ENCODE peak calls at places on chromosomes 4 and X, in seven cellular contexts. E is GM23338, P is lower lobe of right lung, X is SK-N-SH, S is GM23248, F is fibroblast of lung, N is right cardiac atrium. T is an unnamed sample.
A peak's percentile ranks its signal among the peaks of the same experiment; 100 is the strongest.

GRCh38 chr4:8330821-8331566 is 61.4 kb downstream of the HTRA3 start:
- DNase-seq in S (peak; percentile 48), N (peak; percentile 89), X (no peak), F (peak; percentile 47), P (peak; percentile 55), E (no peak), T (no peak)

GRCh38 chr4:1243451-1244080 is 5.4 kb downstream of the CTBP1 start:
- DNase-seq in E (no peak), X (peak; percentile 30), P (no peak), S (no peak), N (peak; percentile 37), F (no peak), T (no peak)

GRCh38 chr4:46445689-46446339 is 55.9 kb upstream of the GABRA2 start:
- DNase-seq in F (peak; percentile 15), X (no peak), S (no peak), N (no peak), E (no peak), P (no peak), T (no peak)

GRCh38 chr4:2284161-2284933 is 22.4 kb upstream of the MXD4 start:
- DNase-seq in P (peak; percentile 22), X (no peak), F (no peak), S (no peak), E (no peak), N (no peak), T (no peak)

GRCh38 chrX:28639502-28639901 is 52.3 kb downstream of the IL1RAPL1 start:
- DNase-seq in N (no peak), S (no peak), X (no peak), F (no peak), E (peak; percentile 57), P (no peak), T (no peak)

GRCh38 chr4:39649639-39650265 is 11.1 kb upstream of the SMIM14 start:
- DNase-seq in N (no peak), P (no peak), X (no peak), F (no peak), E (no peak), S (no peak), T (no peak)

GRCh38 chr4:165360041-165360782 is 18.6 kb upstream of the CPE start:
- DNase-seq in P (no peak), E (no peak), S (peak; percentile 69), F (peak; percentile 36), N (no peak), X (no peak), T (no peak)

GRCh38 chr4:40669504-40669903 is 39.8 kb upstream of the RBM47 start:
- DNase-seq in E (no peak), X (no peak), F (no peak), N (no peak), P (no peak), S (no peak), T (no peak)

GRCh38 chr4:29046716-29047115 is 1673.5 kb upstream of the PCDH7 start:
- DNase-seq in F (peak; percentile 80), E (no peak), P (no peak), X (no peak), N (no peak), S (peak; percentile 35), T (no peak)

GRCh38 chrX:130079824-130080406 is 30.4 kb downstream of the ELF4 start:
- DNase-seq in P (no peak), X (peak; percentile 75), S (peak; percentile 81), E (peak; percentile 74), F (peak; percentile 78), N (no peak), T (no peak)

GRCh38 chr4:88761861-88762523 is 64.4 kb upstream of the NAP1L5 start:
- DNase-seq in F (no peak), S (no peak), X (no peak), P (no peak), N (no peak), E (no peak), T (no peak)

GRCh38 chrX:1336331-1337143 is at the start of gene IL3RA:
- DNase-seq in X (no peak), P (peak; percentile 66), S (peak; percentile 23), N (no peak), F (no peak), E (no peak), T (no peak)

GRCh38 chrX:116240446-116240845 is 69.9 kb downstream of the AGTR2 start:
- DNase-seq in E (no peak), P (no peak), X (no peak), S (no peak), F (peak; percentile 67), N (no peak), T (no peak)

GRCh38 chr4:3192827-3193226 is 56.1 kb upstream of the MSANTD1 start:
- DNase-seq in N (no peak), X (no peak), P (no peak), S (no peak), F (no peak), E (no peak), T (no peak)

GRCh38 chr4:92735025-92735665 is 431.4 kb downstream of the GRID2 start:
- DNase-seq in F (no peak), X (no peak), S (no peak), N (no peak), E (no peak), P (no peak), T (no peak)

GRCh38 chrX:28847423-28847822 is 260.2 kb downstream of the IL1RAPL1 start:
- DNase-seq in N (no peak), X (no peak), P (no peak), E (no peak), F (peak; percentile 80), S (no peak), T (no peak)

GRCh38 chr4:123232439-123232838 is 164.2 kb upstream of the SPRY1 start:
- DNase-seq in N (no peak), E (no peak), S (peak; percentile 75), P (no peak), F (peak; percentile 54), X (no peak), T (no peak)

GRCh38 chr4:164790249-164790648 is 36.3 kb downstream of the SMIM31 start:
- DNase-seq in N (no peak), P (no peak), E (no peak), X (no peak), F (no peak), S (no peak), T (no peak)

GRCh38 chr4:1862055-1862911 is 6.3 kb upstream of the LETM1 start:
- DNase-seq in F (no peak), X (no peak), S (no peak), E (peak; percentile 49), P (no peak), N (peak; percentile 49), T (no peak)

GRCh38 chrX:7996851-7997250 is 69.6 kb upstream of the PNPLA4 start:
- DNase-seq in X (no peak), F (no peak), P (no peak), E (no peak), N (no peak), S (no peak), T (no peak)

GRCh38 chrX:99901091-99901490 is 509.0 kb downstream of the PCDH19 start:
- DNase-seq in E (no peak), N (no peak), X (no peak), P (no peak), S (no peak), F (no peak), T (no peak)

GRCh38 chr4:602559-602942 is 22.8 kb upstream of the PDE6B start:
- DNase-seq in P (peak; percentile 77), X (peak; percentile 79), E (peak; percentile 96), S (peak; percentile 28), F (no peak), N (peak; percentile 61), T (peak; percentile 77)

GRCh38 chrX:154380787-154381186 is 1.7 kb downstream of the EMD start:
- DNase-seq in N (no peak), S (no peak), F (no peak), P (no peak), E (no peak), X (no peak), T (no peak)
- H3K4me3 ChIP-seq in N (no peak overlapping the region), S (peak overlapping the region; percentile 85), F (peak overlapping the region; percentile 73), P (peak overlapping the region; percentile 69), E (peak overlapping the region; percentile 75), X (peak overlapping the region; percentile 73), T (peak overlapping the region; percentile 64)

DNA sequence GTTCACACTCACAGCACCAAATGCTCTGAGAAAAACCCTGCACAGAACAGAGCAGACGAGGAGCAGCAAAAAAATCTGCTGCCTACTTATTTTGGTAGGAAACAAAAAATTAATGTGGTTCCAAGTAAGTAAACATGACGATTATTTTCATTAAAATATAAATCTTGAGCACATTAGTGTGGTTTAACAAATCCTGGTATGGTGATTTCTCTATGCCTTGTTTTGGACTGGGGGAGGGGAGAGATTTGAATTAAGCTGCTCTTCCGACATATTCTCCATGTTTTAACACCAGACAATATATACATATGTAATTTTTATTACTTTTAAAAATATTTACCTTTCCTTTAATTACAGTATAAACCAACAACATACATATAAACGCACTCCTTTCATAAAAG is 1.8 kb downstream of the CAMK2D start:
- DNase-seq in P (no peak), S (peak; percentile 45), E (no peak), N (no peak), X (no peak), F (peak; percentile 33), T (no peak)
- H3K4me3 ChIP-seq in P (peak overlapping the region; percentile 81), S (peak overlapping the region; percentile 87), E (peak overlapping the region; percentile 81), N (peak overlapping the region; percentile 71), X (peak overlapping the region; percentile 97), F (peak overlapping the region; percentile 80), T (peak overlapping the region; percentile 82)

GRCh38 chr4:105329081-105329480 is 144.8 kb downstream of the PPA2 start:
- DNase-seq in S (no peak), E (no peak), F (no peak), X (no peak), N (no peak), P (no peak), T (no peak)
- H3K4me3 ChIP-seq in S (no peak overlapping the region), E (no peak overlapping the region), F (no peak overlapping the region), X (no peak overlapping the region), N (no peak overlapping the region), P (no peak overlapping the region), T (no peak overlapping the region)

GRCh38 chr4:84965558-84966381 is 720 bp downstream of the WDFY3 start:
- DNase-seq in N (peak; percentile 80), E (peak; percentile 68), F (no peak), X (peak; percentile 90), P (peak; percentile 68), S (peak; percentile 74), T (peak; percentile 11)
- H3K4me3 ChIP-seq in N (peak overlapping the region; percentile 78), E (peak overlapping the region; percentile 80), F (peak overlapping the region; percentile 90), X (peak overlapping the region; percentile 78), P (peak overlapping the region; percentile 84), S (peak overlapping the region; percentile 84), T (peak overlapping the region; percentile 64)

GRCh38 chr4:6198768-6199343 is 1.5 kb downstream of the JAKMIP1 start:
- DNase-seq in N (no peak), F (peak; percentile 5), X (peak; percentile 89), S (no peak), P (no peak), E (peak; percentile 83), T (no peak)
- H3K4me3 ChIP-seq in N (no peak overlapping the region), F (no peak overlapping the region), X (no peak overlapping the region), S (no peak overlapping the region), P (peak overlapping the region; percentile 64), E (peak overlapping the region; percentile 79), T (peak overlapping the region; percentile 61)

T was measured in NT2/D1.